ENCODE peak calls at places on chromosomes 4 and X, in seven cellular contexts. L is HS-5; V is stimulated activated CD4-positive, alpha-beta T cell treated with anti-CD3 and anti-CD28 coated beads, Interleukin-15, amount 100 ng/mL, for 1 hour; A is choroid plexus epithelial cell; R is cerebellar cortex; Q is MCF 10A; H is sciatic nerve. O is an unnamed sample.

GRCh38 chr4:128566688-128567087 is 242.8 kb upstream of the JADE1 start:
- DNase-seq in L (no peak), V (no peak), A (no peak), R (no peak), Q (no peak), H (no peak), O (no peak)

GRCh38 chrX:118347131-118347530 is 1.2 kb downstream of the WDR44 start:
- DNase-seq in L (no peak), V (no peak), A (peak; percentile 67), R (peak; percentile 9), Q (peak; percentile 27), H (no peak), O (no peak)

GRCh38 chr4:148542922-148543623 is 100.9 kb upstream of the NR3C2 start:
- DNase-seq in L (peak; percentile 6), V (no peak), A (no peak), R (no peak), Q (no peak), H (no peak), O (no peak)

GRCh38 chrX:129632443-129632842 is 22.3 kb downstream of the APLN start:
- DNase-seq in L (no peak), V (no peak), A (no peak), R (no peak), Q (no peak), H (no peak), O (no peak)

GRCh38 chr4:2792711-2793577 is at the start of gene SH3BP2:
- DNase-seq in L (peak; percentile 15), V (peak; percentile 56), A (peak; percentile 71), R (peak; percentile 48), Q (peak; percentile 75), H (peak; percentile 91), O (peak; percentile 52)

GRCh38 chr4:123477804-123478209 is 81.2 kb downstream of the SPRY1 start:
- DNase-seq in L (no peak), V (no peak), A (peak; percentile 72), R (peak; percentile 25), Q (peak; percentile 19), H (peak; percentile 63), O (no peak)

GRCh38 chr4:120723986-120724385 is 198.5 kb downstream of the PRDM5 start:
- DNase-seq in L (no peak), V (no peak), A (no peak), R (no peak), Q (no peak), H (no peak), O (no peak)

GRCh38 chr4:88465653-88466192 is 8.8 kb downstream of the HERC5 start:
- DNase-seq in L (no peak), V (no peak), A (no peak), R (no peak), Q (no peak), H (no peak), O (no peak)

GRCh38 chr4:41305486-41305885 is 48.8 kb downstream of the UCHL1 start:
- DNase-seq in L (no peak), V (no peak), A (no peak), R (no peak), Q (no peak), H (no peak), O (no peak)

GRCh38 chrX:70172226-70172625 is 5.1 kb upstream of the DGAT2L6 start:
- DNase-seq in L (no peak), V (no peak), A (peak; percentile 13), R (no peak), Q (no peak), H (no peak), O (no peak)

GRCh38 chrX:153900806-153901752 is 3.4 kb upstream of the AVPR2 start:
- DNase-seq in L (peak; percentile 65), V (no peak), A (peak; percentile 83), R (no peak), Q (peak; percentile 76), H (peak; percentile 67), O (no peak)

GRCh38 chrX:133786382-133786781 is 199.0 kb downstream of the GPC3 start:
- DNase-seq in L (no peak), V (no peak), A (no peak), R (no peak), Q (no peak), H (no peak), O (no peak)

GRCh38 chr4:114729339-114729738 is 130.7 kb downstream of the UGT8 start:
- DNase-seq in L (no peak), V (no peak), A (no peak), R (peak; percentile 70), Q (no peak), H (no peak), O (no peak)

GRCh38 chr4:102174800-102175199 is 170.5 kb downstream of the SLC39A8 start:
- DNase-seq in L (peak; percentile 20), V (no peak), A (peak; percentile 60), R (no peak), Q (peak; percentile 38), H (no peak), O (no peak)

GRCh38 chrX:47878198-47878597 is 41.5 kb downstream of the ZNF81 start:
- DNase-seq in L (no peak), V (no peak), A (no peak), R (no peak), Q (no peak), H (no peak), O (no peak)

GRCh38 chr4:3257691-3258482 is 8.9 kb downstream of the MSANTD1 start:
- DNase-seq in L (peak; percentile 15), V (no peak), A (peak; percentile 23), R (no peak), Q (peak; percentile 64), H (no peak), O (peak; percentile 18)

GRCh38 chr4:126448093-126448820 is 1133.5 kb downstream of the FAT4 start:
- DNase-seq in L (no peak), V (no peak), A (peak; percentile 9), R (no peak), Q (no peak), H (no peak), O (no peak)